ENCODE peak calls at places on chromosomes 7 and 10, in six cellular contexts. One of them, this sample, is unnamed.

GRCh38 chr7:157693521-157694388 is 357.0 kb downstream of the DNAJB6 start:
- DNase-seq in stimulated activated CD4-positive, alpha-beta T cell treated with anti-CD3 and anti-CD28 coated beads, Interleukin-1b, Interleukin-23, amount 100 ng/mL, for 4 hours: no peak
- DNase-seq in RWPE1: no peak
- DNase-seq in nucleus accumbens: no peak
- DNase-seq in amniotic stem cell: no peak
- DNase-seq in glomerular endothelial cell: no peak
- DNase-seq in this sample: no peak

GRCh38 chr7:123522061-123522460 is 12.3 kb downstream of the IQUB start:
- DNase-seq in stimulated activated CD4-positive, alpha-beta T cell treated with anti-CD3 and anti-CD28 coated beads, Interleukin-1b, Interleukin-23, amount 100 ng/mL, for 4 hours: no peak
- DNase-seq in RWPE1: no peak
- DNase-seq in nucleus accumbens: no peak
- DNase-seq in amniotic stem cell: no peak
- DNase-seq in glomerular endothelial cell: no peak
- DNase-seq in this sample: no peak

GRCh38 chr7:13988765-13989137 is 715 bp downstream of the ETV1 start:
- DNase-seq in stimulated activated CD4-positive, alpha-beta T cell treated with anti-CD3 and anti-CD28 coated beads, Interleukin-1b, Interleukin-23, amount 100 ng/mL, for 4 hours: no peak
- DNase-seq in RWPE1: no peak
- DNase-seq in nucleus accumbens: no peak
- DNase-seq in amniotic stem cell: no peak
- DNase-seq in glomerular endothelial cell: no peak
- DNase-seq in this sample: no peak

GRCh38 chr10:30431435-30431911 is 2.5 kb upstream of the MAP3K8 start:
- DNase-seq in stimulated activated CD4-positive, alpha-beta T cell treated with anti-CD3 and anti-CD28 coated beads, Interleukin-1b, Interleukin-23, amount 100 ng/mL, for 4 hours: no peak
- DNase-seq in RWPE1: no peak
- DNase-seq in nucleus accumbens: no peak
- DNase-seq in amniotic stem cell: no peak
- DNase-seq in glomerular endothelial cell: no peak
- DNase-seq in this sample: no peak

GRCh38 chr10:132193907-132194552 is 7.3 kb downstream of the DPYSL4 start:
- DNase-seq in stimulated activated CD4-positive, alpha-beta T cell treated with anti-CD3 and anti-CD28 coated beads, Interleukin-1b, Interleukin-23, amount 100 ng/mL, for 4 hours: no peak
- DNase-seq in RWPE1: peak
- DNase-seq in nucleus accumbens: no peak
- DNase-seq in amniotic stem cell: no peak
- DNase-seq in glomerular endothelial cell: no peak
- DNase-seq in this sample: no peak

GRCh38 chr10:69578508-69578991 is 5.3 kb upstream of the NEUROG3 start:
- DNase-seq in stimulated activated CD4-positive, alpha-beta T cell treated with anti-CD3 and anti-CD28 coated beads, Interleukin-1b, Interleukin-23, amount 100 ng/mL, for 4 hours: no peak
- DNase-seq in RWPE1: no peak
- DNase-seq in nucleus accumbens: no peak
- DNase-seq in amniotic stem cell: no peak
- DNase-seq in glomerular endothelial cell: no peak
- DNase-seq in this sample: no peak

GRCh38 chr7:116776610-116777289 is 85.6 kb upstream of the CAPZA2 start:
- DNase-seq in stimulated activated CD4-positive, alpha-beta T cell treated with anti-CD3 and anti-CD28 coated beads, Interleukin-1b, Interleukin-23, amount 100 ng/mL, for 4 hours: no peak
- DNase-seq in RWPE1: peak
- DNase-seq in nucleus accumbens: no peak
- DNase-seq in amniotic stem cell: no peak
- DNase-seq in glomerular endothelial cell: peak
- DNase-seq in this sample: peak

GRCh38 chr7:106178593-106179134 is 66.6 kb upstream of the SYPL1 start:
- DNase-seq in stimulated activated CD4-positive, alpha-beta T cell treated with anti-CD3 and anti-CD28 coated beads, Interleukin-1b, Interleukin-23, amount 100 ng/mL, for 4 hours: no peak
- DNase-seq in RWPE1: peak
- DNase-seq in nucleus accumbens: no peak
- DNase-seq in amniotic stem cell: peak
- DNase-seq in glomerular endothelial cell: no peak
- DNase-seq in this sample: peak

GRCh38 chr7:111803015-111803758 is 240.9 kb upstream of the IMMP2L start:
- DNase-seq in stimulated activated CD4-positive, alpha-beta T cell treated with anti-CD3 and anti-CD28 coated beads, Interleukin-1b, Interleukin-23, amount 100 ng/mL, for 4 hours: no peak
- DNase-seq in RWPE1: peak
- DNase-seq in nucleus accumbens: no peak
- DNase-seq in amniotic stem cell: peak
- DNase-seq in glomerular endothelial cell: no peak
- DNase-seq in this sample: no peak

GRCh38 chr7:44637788-44638594 is 31.6 kb downstream of the OGDH start:
- DNase-seq in stimulated activated CD4-positive, alpha-beta T cell treated with anti-CD3 and anti-CD28 coated beads, Interleukin-1b, Interleukin-23, amount 100 ng/mL, for 4 hours: peak
- DNase-seq in RWPE1: peak
- DNase-seq in nucleus accumbens: no peak
- DNase-seq in amniotic stem cell: peak
- DNase-seq in glomerular endothelial cell: no peak
- DNase-seq in this sample: peak

GRCh38 chr10:81018898-81019890 is 481.5 kb downstream of the SH2D4B start:
- DNase-seq in stimulated activated CD4-positive, alpha-beta T cell treated with anti-CD3 and anti-CD28 coated beads, Interleukin-1b, Interleukin-23, amount 100 ng/mL, for 4 hours: no peak
- DNase-seq in RWPE1: peak
- DNase-seq in nucleus accumbens: no peak
- DNase-seq in amniotic stem cell: no peak
- DNase-seq in glomerular endothelial cell: no peak
- DNase-seq in this sample: peak

GRCh38 chr7:129386563-129386962 is 47.7 kb upstream of the STRIP2 start:
- DNase-seq in stimulated activated CD4-positive, alpha-beta T cell treated with anti-CD3 and anti-CD28 coated beads, Interleukin-1b, Interleukin-23, amount 100 ng/mL, for 4 hours: no peak
- DNase-seq in RWPE1: no peak
- DNase-seq in nucleus accumbens: no peak
- DNase-seq in amniotic stem cell: no peak
- DNase-seq in glomerular endothelial cell: no peak
- DNase-seq in this sample: no peak

GRCh38 chr7:76011437-76011836 is 17.0 kb upstream of the TMEM120A start:
- DNase-seq in stimulated activated CD4-positive, alpha-beta T cell treated with anti-CD3 and anti-CD28 coated beads, Interleukin-1b, Interleukin-23, amount 100 ng/mL, for 4 hours: no peak
- DNase-seq in RWPE1: no peak
- DNase-seq in nucleus accumbens: no peak
- DNase-seq in amniotic stem cell: no peak
- DNase-seq in glomerular endothelial cell: peak
- DNase-seq in this sample: no peak

GRCh38 chr10:72334196-72334831 is 20.4 kb downstream of the DNAJB12 start:
- DNase-seq in stimulated activated CD4-positive, alpha-beta T cell treated with anti-CD3 and anti-CD28 coated beads, Interleukin-1b, Interleukin-23, amount 100 ng/mL, for 4 hours: no peak
- DNase-seq in RWPE1: no peak
- DNase-seq in nucleus accumbens: peak
- DNase-seq in amniotic stem cell: no peak
- DNase-seq in glomerular endothelial cell: no peak
- DNase-seq in this sample: no peak

GRCh38 chr10:12489357-12489756 is 140.0 kb downstream of the CAMK1D start:
- DNase-seq in stimulated activated CD4-positive, alpha-beta T cell treated with anti-CD3 and anti-CD28 coated beads, Interleukin-1b, Interleukin-23, amount 100 ng/mL, for 4 hours: no peak
- DNase-seq in RWPE1: no peak
- DNase-seq in nucleus accumbens: no peak
- DNase-seq in amniotic stem cell: no peak
- DNase-seq in glomerular endothelial cell: no peak
- DNase-seq in this sample: no peak

GRCh38 chr10:79938728-79939380 is 10.1 kb downstream of the SFTPD start:
- DNase-seq in stimulated activated CD4-positive, alpha-beta T cell treated with anti-CD3 and anti-CD28 coated beads, Interleukin-1b, Interleukin-23, amount 100 ng/mL, for 4 hours: no peak
- DNase-seq in RWPE1: no peak
- DNase-seq in nucleus accumbens: no peak
- DNase-seq in amniotic stem cell: no peak
- DNase-seq in glomerular endothelial cell: no peak
- DNase-seq in this sample: no peak

GRCh38 chr7:149720372-149721083 is 52.9 kb downstream of the ZNF467 start:
- DNase-seq in stimulated activated CD4-positive, alpha-beta T cell treated with anti-CD3 and anti-CD28 coated beads, Interleukin-1b, Interleukin-23, amount 100 ng/mL, for 4 hours: no peak
- DNase-seq in RWPE1: no peak
- DNase-seq in nucleus accumbens: peak
- DNase-seq in amniotic stem cell: no peak
- DNase-seq in glomerular endothelial cell: no peak
- DNase-seq in this sample: no peak

GRCh38 chr7:49346200-49346899 is 422.0 kb downstream of the CDC14C start:
- DNase-seq in stimulated activated CD4-positive, alpha-beta T cell treated with anti-CD3 and anti-CD28 coated beads, Interleukin-1b, Interleukin-23, amount 100 ng/mL, for 4 hours: no peak
- DNase-seq in RWPE1: no peak
- DNase-seq in nucleus accumbens: no peak
- DNase-seq in amniotic stem cell: no peak
- DNase-seq in glomerular endothelial cell: no peak
- DNase-seq in this sample: no peak

GRCh38 chr10:43043342-43043772 is 33.5 kb upstream of the RET start:
- DNase-seq in stimulated activated CD4-positive, alpha-beta T cell treated with anti-CD3 and anti-CD28 coated beads, Interleukin-1b, Interleukin-23, amount 100 ng/mL, for 4 hours: no peak
- DNase-seq in RWPE1: no peak
- DNase-seq in nucleus accumbens: no peak
- DNase-seq in amniotic stem cell: no peak
- DNase-seq in glomerular endothelial cell: no peak
- DNase-seq in this sample: no peak

GRCh38 chr10:95279042-95279820 is 11.6 kb downstream of the PDLIM1 start:
- DNase-seq in stimulated activated CD4-positive, alpha-beta T cell treated with anti-CD3 and anti-CD28 coated beads, Interleukin-1b, Interleukin-23, amount 100 ng/mL, for 4 hours: no peak
- DNase-seq in RWPE1: no peak
- DNase-seq in nucleus accumbens: no peak
- DNase-seq in amniotic stem cell: peak
- DNase-seq in glomerular endothelial cell: no peak
- DNase-seq in this sample: no peak

GRCh38 chr10:32065871-32066270 is 9.6 kb upstream of the KIF5B start:
- DNase-seq in stimulated activated CD4-positive, alpha-beta T cell treated with anti-CD3 and anti-CD28 coated beads, Interleukin-1b, Interleukin-23, amount 100 ng/mL, for 4 hours: no peak
- DNase-seq in RWPE1: peak
- DNase-seq in nucleus accumbens: no peak
- DNase-seq in amniotic stem cell: peak
- DNase-seq in glomerular endothelial cell: no peak
- DNase-seq in this sample: no peak

GRCh38 chr10:75773139-75773801 is 341.8 kb downstream of the LRMDA start:
- DNase-seq in stimulated activated CD4-positive, alpha-beta T cell treated with anti-CD3 and anti-CD28 coated beads, Interleukin-1b, Interleukin-23, amount 100 ng/mL, for 4 hours: no peak
- DNase-seq in RWPE1: no peak
- DNase-seq in nucleus accumbens: no peak
- DNase-seq in amniotic stem cell: no peak
- DNase-seq in glomerular endothelial cell: no peak
- DNase-seq in this sample: no peak

GRCh38 chr10:124625831-124626238 is 118.3 kb downstream of the FAM53B start:
- DNase-seq in stimulated activated CD4-positive, alpha-beta T cell treated with anti-CD3 and anti-CD28 coated beads, Interleukin-1b, Interleukin-23, amount 100 ng/mL, for 4 hours: no peak
- DNase-seq in RWPE1: no peak
- DNase-seq in nucleus accumbens: no peak
- DNase-seq in amniotic stem cell: no peak
- DNase-seq in glomerular endothelial cell: no peak
- DNase-seq in this sample: no peak

GRCh38 chr10:51640120-51640819 is 59.1 kb downstream of the CSTF2T start:
- DNase-seq in stimulated activated CD4-positive, alpha-beta T cell treated with anti-CD3 and anti-CD28 coated beads, Interleukin-1b, Interleukin-23, amount 100 ng/mL, for 4 hours: no peak
- DNase-seq in RWPE1: no peak
- DNase-seq in nucleus accumbens: no peak
- DNase-seq in amniotic stem cell: no peak
- DNase-seq in glomerular endothelial cell: no peak
- DNase-seq in this sample: no peak

GRCh38 chr7:12812111-12812510 is 124.7 kb downstream of the ARL4A start:
- DNase-seq in stimulated activated CD4-positive, alpha-beta T cell treated with anti-CD3 and anti-CD28 coated beads, Interleukin-1b, Interleukin-23, amount 100 ng/mL, for 4 hours: no peak
- DNase-seq in RWPE1: no peak
- DNase-seq in nucleus accumbens: no peak
- DNase-seq in amniotic stem cell: no peak
- DNase-seq in glomerular endothelial cell: no peak
- DNase-seq in this sample: no peak

GRCh38 chr7:1558181-1558811 is 2.3 kb upstream of the TMEM184A start:
- DNase-seq in stimulated activated CD4-positive, alpha-beta T cell treated with anti-CD3 and anti-CD28 coated beads, Interleukin-1b, Interleukin-23, amount 100 ng/mL, for 4 hours: no peak
- DNase-seq in RWPE1: no peak
- DNase-seq in nucleus accumbens: no peak
- DNase-seq in amniotic stem cell: no peak
- DNase-seq in glomerular endothelial cell: no peak
- DNase-seq in this sample: no peak

GRCh38 chr10:22714524-22715289 is at the start of gene PIP4K2A:
- DNase-seq in stimulated activated CD4-positive, alpha-beta T cell treated with anti-CD3 and anti-CD28 coated beads, Interleukin-1b, Interleukin-23, amount 100 ng/mL, for 4 hours: peak
- DNase-seq in RWPE1: peak
- DNase-seq in nucleus accumbens: no peak
- DNase-seq in amniotic stem cell: peak
- DNase-seq in glomerular endothelial cell: no peak
- DNase-seq in this sample: peak

GRCh38 chr10:70762441-70763177 is 22.6 kb downstream of the TBATA start:
- DNase-seq in stimulated activated CD4-positive, alpha-beta T cell treated with anti-CD3 and anti-CD28 coated beads, Interleukin-1b, Interleukin-23, amount 100 ng/mL, for 4 hours: no peak
- DNase-seq in RWPE1: no peak
- DNase-seq in nucleus accumbens: no peak
- DNase-seq in amniotic stem cell: no peak
- DNase-seq in glomerular endothelial cell: no peak
- DNase-seq in this sample: no peak

GRCh38 chr7:47401571-47402570 is 180.0 kb downstream of the TNS3 start:
- DNase-seq in stimulated activated CD4-positive, alpha-beta T cell treated with anti-CD3 and anti-CD28 coated beads, Interleukin-1b, Interleukin-23, amount 100 ng/mL, for 4 hours: no peak
- DNase-seq in RWPE1: no peak
- DNase-seq in nucleus accumbens: no peak
- DNase-seq in amniotic stem cell: no peak
- DNase-seq in glomerular endothelial cell: no peak
- DNase-seq in this sample: no peak

GRCh38 chr7:20458483-20458882 is 127.8 kb downstream of the ITGB8 start:
- DNase-seq in stimulated activated CD4-positive, alpha-beta T cell treated with anti-CD3 and anti-CD28 coated beads, Interleukin-1b, Interleukin-23, amount 100 ng/mL, for 4 hours: no peak
- DNase-seq in RWPE1: no peak
- DNase-seq in nucleus accumbens: no peak
- DNase-seq in amniotic stem cell: no peak
- DNase-seq in glomerular endothelial cell: no peak
- DNase-seq in this sample: no peak

GRCh38 chr7:25894002-25894901 is 257.7 kb upstream of the NFE2L3 start:
- DNase-seq in stimulated activated CD4-positive, alpha-beta T cell treated with anti-CD3 and anti-CD28 coated beads, Interleukin-1b, Interleukin-23, amount 100 ng/mL, for 4 hours: no peak
- DNase-seq in RWPE1: peak
- DNase-seq in nucleus accumbens: no peak
- DNase-seq in amniotic stem cell: no peak
- DNase-seq in glomerular endothelial cell: no peak
- DNase-seq in this sample: peak

GRCh38 chr10:132774905-132775863 is 10.8 kb downstream of the NKX6-2 start:
- DNase-seq in stimulated activated CD4-positive, alpha-beta T cell treated with anti-CD3 and anti-CD28 coated beads, Interleukin-1b, Interleukin-23, amount 100 ng/mL, for 4 hours: no peak
- DNase-seq in RWPE1: no peak
- DNase-seq in nucleus accumbens: peak
- DNase-seq in amniotic stem cell: no peak
- DNase-seq in glomerular endothelial cell: no peak
- DNase-seq in this sample: no peak

GRCh38 chr10:69254877-69255276 is 23.4 kb upstream of the HK1 start:
- DNase-seq in stimulated activated CD4-positive, alpha-beta T cell treated with anti-CD3 and anti-CD28 coated beads, Interleukin-1b, Interleukin-23, amount 100 ng/mL, for 4 hours: no peak
- DNase-seq in RWPE1: no peak
- DNase-seq in nucleus accumbens: no peak
- DNase-seq in amniotic stem cell: no peak
- DNase-seq in glomerular endothelial cell: no peak
- DNase-seq in this sample: no peak

GRCh38 chr10:28558186-28558585 is 25.3 kb downstream of the WAC start:
- DNase-seq in stimulated activated CD4-positive, alpha-beta T cell treated with anti-CD3 and anti-CD28 coated beads, Interleukin-1b, Interleukin-23, amount 100 ng/mL, for 4 hours: no peak
- DNase-seq in RWPE1: no peak
- DNase-seq in nucleus accumbens: no peak
- DNase-seq in amniotic stem cell: no peak
- DNase-seq in glomerular endothelial cell: no peak
- DNase-seq in this sample: no peak

GRCh38 chr7:94154858-94155257 is 150.7 kb upstream of the BET1 start:
- DNase-seq in stimulated activated CD4-positive, alpha-beta T cell treated with anti-CD3 and anti-CD28 coated beads, Interleukin-1b, Interleukin-23, amount 100 ng/mL, for 4 hours: no peak
- DNase-seq in RWPE1: no peak
- DNase-seq in nucleus accumbens: no peak
- DNase-seq in amniotic stem cell: no peak
- DNase-seq in glomerular endothelial cell: no peak
- DNase-seq in this sample: no peak

GRCh38 chr10:50625663-50626062 is 1.9 kb upstream of the SGMS1 start:
- DNase-seq in stimulated activated CD4-positive, alpha-beta T cell treated with anti-CD3 and anti-CD28 coated beads, Interleukin-1b, Interleukin-23, amount 100 ng/mL, for 4 hours: no peak
- DNase-seq in RWPE1: no peak
- DNase-seq in nucleus accumbens: no peak
- DNase-seq in amniotic stem cell: no peak
- DNase-seq in glomerular endothelial cell: no peak
- DNase-seq in this sample: no peak

GRCh38 chr7:33196194-33196593 is 66.8 kb downstream of the BBS9 start:
- DNase-seq in stimulated activated CD4-positive, alpha-beta T cell treated with anti-CD3 and anti-CD28 coated beads, Interleukin-1b, Interleukin-23, amount 100 ng/mL, for 4 hours: no peak
- DNase-seq in RWPE1: no peak
- DNase-seq in nucleus accumbens: no peak
- DNase-seq in amniotic stem cell: no peak
- DNase-seq in glomerular endothelial cell: no peak
- DNase-seq in this sample: no peak

GRCh38 chr7:158188676-158189075 is 398.9 kb downstream of the PTPRN2 start:
- DNase-seq in stimulated activated CD4-positive, alpha-beta T cell treated with anti-CD3 and anti-CD28 coated beads, Interleukin-1b, Interleukin-23, amount 100 ng/mL, for 4 hours: no peak
- DNase-seq in RWPE1: no peak
- DNase-seq in nucleus accumbens: no peak
- DNase-seq in amniotic stem cell: no peak
- DNase-seq in glomerular endothelial cell: no peak
- DNase-seq in this sample: no peak

GRCh38 chr7:44490351-44491200 is at the start of gene NUDCD3:
- DNase-seq in stimulated activated CD4-positive, alpha-beta T cell treated with anti-CD3 and anti-CD28 coated beads, Interleukin-1b, Interleukin-23, amount 100 ng/mL, for 4 hours: peak
- DNase-seq in RWPE1: peak
- DNase-seq in nucleus accumbens: peak
- DNase-seq in amniotic stem cell: peak
- DNase-seq in glomerular endothelial cell: no peak
- DNase-seq in this sample: peak